ENCODE peak calls at places on chromosome 13, in eight cellular contexts. One of them, this sample, is unnamed.

GRCh38 chr13:94860981-94861407 is 148.6 kb upstream of the SOX21 start:
- DNase-seq in T-cell: no peak
- DNase-seq in hypothalamus: no peak
- DNase-seq in stimulated activated CD8-positive, alpha-beta memory T cell treated with anti-CD3 and anti-CD28 coated beads, Interleukin-4, amount 100 ng/mL, for 1 hour: no peak
- DNase-seq in RPMI8226: no peak
- DNase-seq in IMR-90: peak; percentile 13
- DNase-seq in activated CD4-positive, alpha-beta T cell treated with anti-CD3 and anti-CD28 coated beads, Interleukin-2, amount 50 U/mL, for 4 hours: no peak
- DNase-seq in iPS DF 6.9: no peak
- DNase-seq in this sample: no peak

GRCh38 chr13:79589605-79590511 is 108.9 kb downstream of the NDFIP2 start:
- DNase-seq in stimulated activated CD8-positive, alpha-beta memory T cell treated with anti-CD3 and anti-CD28 coated beads, Interleukin-4, amount 100 ng/mL, for 1 hour: no peak
- DNase-seq in activated CD4-positive, alpha-beta T cell treated with anti-CD3 and anti-CD28 coated beads, Interleukin-2, amount 50 U/mL, for 4 hours: no peak
- DNase-seq in T-cell: no peak
- DNase-seq in RPMI8226: peak; percentile 15
- DNase-seq in IMR-90: no peak
- DNase-seq in iPS DF 6.9: no peak
- DNase-seq in hypothalamus: no peak
- DNase-seq in this sample: no peak

GRCh38 chr13:79393564-79394249 is 12.3 kb downstream of the RBM26 start:
- DNase-seq in RPMI8226: peak; percentile 43
- DNase-seq in activated CD4-positive, alpha-beta T cell treated with anti-CD3 and anti-CD28 coated beads, Interleukin-2, amount 50 U/mL, for 4 hours: no peak
- DNase-seq in hypothalamus: no peak
- DNase-seq in stimulated activated CD8-positive, alpha-beta memory T cell treated with anti-CD3 and anti-CD28 coated beads, Interleukin-4, amount 100 ng/mL, for 1 hour: no peak
- DNase-seq in T-cell: peak; percentile 39
- DNase-seq in iPS DF 6.9: no peak
- DNase-seq in IMR-90: no peak
- DNase-seq in this sample: no peak

GRCh38 chr13:107190065-107190464 is 622.1 kb upstream of the ARGLU1 start:
- DNase-seq in hypothalamus: no peak
- DNase-seq in IMR-90: no peak
- DNase-seq in iPS DF 6.9: no peak
- DNase-seq in RPMI8226: no peak
- DNase-seq in stimulated activated CD8-positive, alpha-beta memory T cell treated with anti-CD3 and anti-CD28 coated beads, Interleukin-4, amount 100 ng/mL, for 1 hour: no peak
- DNase-seq in activated CD4-positive, alpha-beta T cell treated with anti-CD3 and anti-CD28 coated beads, Interleukin-2, amount 50 U/mL, for 4 hours: no peak
- DNase-seq in T-cell: no peak
- DNase-seq in this sample: no peak

GRCh38 chr13:26557393-26558073 is at the start of gene WASF3:
- DNase-seq in stimulated activated CD8-positive, alpha-beta memory T cell treated with anti-CD3 and anti-CD28 coated beads, Interleukin-4, amount 100 ng/mL, for 1 hour: no peak
- DNase-seq in activated CD4-positive, alpha-beta T cell treated with anti-CD3 and anti-CD28 coated beads, Interleukin-2, amount 50 U/mL, for 4 hours: peak; percentile 0
- DNase-seq in IMR-90: peak; percentile 90
- DNase-seq in iPS DF 6.9: peak; percentile 83
- DNase-seq in hypothalamus: peak; percentile 92
- DNase-seq in T-cell: no peak
- DNase-seq in RPMI8226: peak; percentile 8
- DNase-seq in this sample: peak; percentile 69

GRCh38 chr13:34577051-34577450 is 365.0 kb upstream of the NBEA start:
- DNase-seq in IMR-90: no peak
- DNase-seq in RPMI8226: peak; percentile 7
- DNase-seq in iPS DF 6.9: no peak
- DNase-seq in activated CD4-positive, alpha-beta T cell treated with anti-CD3 and anti-CD28 coated beads, Interleukin-2, amount 50 U/mL, for 4 hours: no peak
- DNase-seq in stimulated activated CD8-positive, alpha-beta memory T cell treated with anti-CD3 and anti-CD28 coated beads, Interleukin-4, amount 100 ng/mL, for 1 hour: no peak
- DNase-seq in hypothalamus: no peak
- DNase-seq in T-cell: no peak
- DNase-seq in this sample: no peak

GRCh38 chr13:29448124-29448685 is 147.3 kb downstream of the SLC7A1 start:
- DNase-seq in stimulated activated CD8-positive, alpha-beta memory T cell treated with anti-CD3 and anti-CD28 coated beads, Interleukin-4, amount 100 ng/mL, for 1 hour: no peak
- DNase-seq in hypothalamus: no peak
- DNase-seq in iPS DF 6.9: no peak
- DNase-seq in IMR-90: no peak
- DNase-seq in activated CD4-positive, alpha-beta T cell treated with anti-CD3 and anti-CD28 coated beads, Interleukin-2, amount 50 U/mL, for 4 hours: no peak
- DNase-seq in T-cell: no peak
- DNase-seq in RPMI8226: no peak
- DNase-seq in this sample: no peak

GRCh38 chr13:56988543-56988942 is 152.2 kb upstream of the PRR20A start:
- DNase-seq in iPS DF 6.9: no peak
- DNase-seq in activated CD4-positive, alpha-beta T cell treated with anti-CD3 and anti-CD28 coated beads, Interleukin-2, amount 50 U/mL, for 4 hours: no peak
- DNase-seq in stimulated activated CD8-positive, alpha-beta memory T cell treated with anti-CD3 and anti-CD28 coated beads, Interleukin-4, amount 100 ng/mL, for 1 hour: no peak
- DNase-seq in hypothalamus: no peak
- DNase-seq in T-cell: no peak
- DNase-seq in RPMI8226: no peak
- DNase-seq in IMR-90: no peak
- DNase-seq in this sample: no peak

GRCh38 chr13:30463820-30464495 is 1.8 kb downstream of the HMGB1 start:
- DNase-seq in activated CD4-positive, alpha-beta T cell treated with anti-CD3 and anti-CD28 coated beads, Interleukin-2, amount 50 U/mL, for 4 hours: peak; percentile 60
- DNase-seq in T-cell: peak; percentile 22
- DNase-seq in hypothalamus: no peak
- DNase-seq in iPS DF 6.9: no peak
- DNase-seq in IMR-90: peak; percentile 50
- DNase-seq in RPMI8226: peak; percentile 59
- DNase-seq in stimulated activated CD8-positive, alpha-beta memory T cell treated with anti-CD3 and anti-CD28 coated beads, Interleukin-4, amount 100 ng/mL, for 1 hour: peak; percentile 44
- DNase-seq in this sample: peak; percentile 74

GRCh38 chr13:100088282-100088647 is 628 bp upstream of the PCCA start:
- DNase-seq in IMR-90: no peak
- DNase-seq in iPS DF 6.9: no peak
- DNase-seq in stimulated activated CD8-positive, alpha-beta memory T cell treated with anti-CD3 and anti-CD28 coated beads, Interleukin-4, amount 100 ng/mL, for 1 hour: no peak
- DNase-seq in activated CD4-positive, alpha-beta T cell treated with anti-CD3 and anti-CD28 coated beads, Interleukin-2, amount 50 U/mL, for 4 hours: no peak
- DNase-seq in T-cell: no peak
- DNase-seq in hypothalamus: no peak
- DNase-seq in RPMI8226: no peak
- DNase-seq in this sample: no peak

GRCh38 chr13:112161441-112162301 is 94.7 kb downstream of the SOX1 start:
- DNase-seq in iPS DF 6.9: peak; percentile 76
- DNase-seq in stimulated activated CD8-positive, alpha-beta memory T cell treated with anti-CD3 and anti-CD28 coated beads, Interleukin-4, amount 100 ng/mL, for 1 hour: no peak
- DNase-seq in IMR-90: no peak
- DNase-seq in T-cell: no peak
- DNase-seq in activated CD4-positive, alpha-beta T cell treated with anti-CD3 and anti-CD28 coated beads, Interleukin-2, amount 50 U/mL, for 4 hours: no peak
- DNase-seq in RPMI8226: no peak
- DNase-seq in hypothalamus: no peak
- DNase-seq in this sample: no peak

GRCh38 chr13:110616103-110617101 is 1.1 kb downstream of the NAXD start:
- DNase-seq in iPS DF 6.9: no peak
- DNase-seq in activated CD4-positive, alpha-beta T cell treated with anti-CD3 and anti-CD28 coated beads, Interleukin-2, amount 50 U/mL, for 4 hours: peak; percentile 43
- DNase-seq in stimulated activated CD8-positive, alpha-beta memory T cell treated with anti-CD3 and anti-CD28 coated beads, Interleukin-4, amount 100 ng/mL, for 1 hour: no peak
- DNase-seq in IMR-90: peak; percentile 72
- DNase-seq in hypothalamus: no peak
- DNase-seq in T-cell: no peak
- DNase-seq in RPMI8226: no peak
- DNase-seq in this sample: no peak

GRCh38 chr13:32426981-32427851 is 714 bp downstream of the N4BP2L1 start:
- DNase-seq in iPS DF 6.9: no peak
- DNase-seq in activated CD4-positive, alpha-beta T cell treated with anti-CD3 and anti-CD28 coated beads, Interleukin-2, amount 50 U/mL, for 4 hours: peak; percentile 51
- DNase-seq in IMR-90: peak; percentile 29
- DNase-seq in stimulated activated CD8-positive, alpha-beta memory T cell treated with anti-CD3 and anti-CD28 coated beads, Interleukin-4, amount 100 ng/mL, for 1 hour: no peak
- DNase-seq in hypothalamus: peak; percentile 39
- DNase-seq in RPMI8226: peak; percentile 69
- DNase-seq in T-cell: peak; percentile 57
- DNase-seq in this sample: peak; percentile 29

GRCh38 chr13:46871557-46871956 is 25.3 kb downstream of the HTR2A start:
- DNase-seq in IMR-90: no peak
- DNase-seq in RPMI8226: no peak
- DNase-seq in stimulated activated CD8-positive, alpha-beta memory T cell treated with anti-CD3 and anti-CD28 coated beads, Interleukin-4, amount 100 ng/mL, for 1 hour: no peak
- DNase-seq in iPS DF 6.9: no peak
- DNase-seq in T-cell: no peak
- DNase-seq in activated CD4-positive, alpha-beta T cell treated with anti-CD3 and anti-CD28 coated beads, Interleukin-2, amount 50 U/mL, for 4 hours: no peak
- DNase-seq in hypothalamus: no peak
- DNase-seq in this sample: no peak

GRCh38 chr13:93951153-93951552 is 528.3 kb downstream of the DCT start:
- DNase-seq in IMR-90: peak; percentile 26
- DNase-seq in iPS DF 6.9: no peak
- DNase-seq in RPMI8226: no peak
- DNase-seq in stimulated activated CD8-positive, alpha-beta memory T cell treated with anti-CD3 and anti-CD28 coated beads, Interleukin-4, amount 100 ng/mL, for 1 hour: no peak
- DNase-seq in T-cell: no peak
- DNase-seq in activated CD4-positive, alpha-beta T cell treated with anti-CD3 and anti-CD28 coated beads, Interleukin-2, amount 50 U/mL, for 4 hours: no peak
- DNase-seq in hypothalamus: no peak
- DNase-seq in this sample: no peak

GRCh38 chr13:39894586-39894985 is 239.1 kb downstream of the COG6 start:
- DNase-seq in hypothalamus: no peak
- DNase-seq in iPS DF 6.9: no peak
- DNase-seq in activated CD4-positive, alpha-beta T cell treated with anti-CD3 and anti-CD28 coated beads, Interleukin-2, amount 50 U/mL, for 4 hours: no peak
- DNase-seq in stimulated activated CD8-positive, alpha-beta memory T cell treated with anti-CD3 and anti-CD28 coated beads, Interleukin-4, amount 100 ng/mL, for 1 hour: no peak
- DNase-seq in IMR-90: no peak
- DNase-seq in T-cell: no peak
- DNase-seq in RPMI8226: no peak
- DNase-seq in this sample: no peak

GRCh38 chr13:45143346-45143751 is 23.0 kb downstream of the GTF2F2 start:
- DNase-seq in T-cell: no peak
- DNase-seq in activated CD4-positive, alpha-beta T cell treated with anti-CD3 and anti-CD28 coated beads, Interleukin-2, amount 50 U/mL, for 4 hours: no peak
- DNase-seq in RPMI8226: no peak
- DNase-seq in stimulated activated CD8-positive, alpha-beta memory T cell treated with anti-CD3 and anti-CD28 coated beads, Interleukin-4, amount 100 ng/mL, for 1 hour: no peak
- DNase-seq in iPS DF 6.9: no peak
- DNase-seq in hypothalamus: no peak
- DNase-seq in IMR-90: peak; percentile 88
- DNase-seq in this sample: no peak

GRCh38 chr13:65085977-65086376 is 2144.2 kb downstream of the PCDH9 start:
- DNase-seq in hypothalamus: no peak
- DNase-seq in RPMI8226: no peak
- DNase-seq in T-cell: no peak
- DNase-seq in activated CD4-positive, alpha-beta T cell treated with anti-CD3 and anti-CD28 coated beads, Interleukin-2, amount 50 U/mL, for 4 hours: no peak
- DNase-seq in IMR-90: no peak
- DNase-seq in stimulated activated CD8-positive, alpha-beta memory T cell treated with anti-CD3 and anti-CD28 coated beads, Interleukin-4, amount 100 ng/mL, for 1 hour: no peak
- DNase-seq in iPS DF 6.9: no peak
- DNase-seq in this sample: no peak

GRCh38 chr13:110702591-110703526 is 3.1 kb downstream of the CARS2 start:
- DNase-seq in iPS DF 6.9: no peak
- DNase-seq in hypothalamus: no peak
- DNase-seq in activated CD4-positive, alpha-beta T cell treated with anti-CD3 and anti-CD28 coated beads, Interleukin-2, amount 50 U/mL, for 4 hours: no peak
- DNase-seq in IMR-90: peak; percentile 62
- DNase-seq in RPMI8226: no peak
- DNase-seq in T-cell: no peak
- DNase-seq in stimulated activated CD8-positive, alpha-beta memory T cell treated with anti-CD3 and anti-CD28 coated beads, Interleukin-4, amount 100 ng/mL, for 1 hour: no peak
- DNase-seq in this sample: no peak

GRCh38 chr13:76656056-76656455 is 230.1 kb downstream of the KCTD12 start:
- DNase-seq in IMR-90: no peak
- DNase-seq in T-cell: no peak
- DNase-seq in activated CD4-positive, alpha-beta T cell treated with anti-CD3 and anti-CD28 coated beads, Interleukin-2, amount 50 U/mL, for 4 hours: no peak
- DNase-seq in stimulated activated CD8-positive, alpha-beta memory T cell treated with anti-CD3 and anti-CD28 coated beads, Interleukin-4, amount 100 ng/mL, for 1 hour: no peak
- DNase-seq in iPS DF 6.9: no peak
- DNase-seq in RPMI8226: no peak
- DNase-seq in hypothalamus: no peak
- DNase-seq in this sample: no peak

GRCh38 chr13:76993021-76993420 is 1.1 kb downstream of the CLN5 start:
- DNase-seq in stimulated activated CD8-positive, alpha-beta memory T cell treated with anti-CD3 and anti-CD28 coated beads, Interleukin-4, amount 100 ng/mL, for 1 hour: no peak
- DNase-seq in IMR-90: peak; percentile 28
- DNase-seq in activated CD4-positive, alpha-beta T cell treated with anti-CD3 and anti-CD28 coated beads, Interleukin-2, amount 50 U/mL, for 4 hours: no peak
- DNase-seq in RPMI8226: no peak
- DNase-seq in hypothalamus: no peak
- DNase-seq in T-cell: no peak
- DNase-seq in iPS DF 6.9: no peak
- DNase-seq in this sample: no peak

GRCh38 chr13:101747039-101747438 is 294.6 kb downstream of the ITGBL1 start:
- DNase-seq in IMR-90: no peak
- DNase-seq in hypothalamus: no peak
- DNase-seq in activated CD4-positive, alpha-beta T cell treated with anti-CD3 and anti-CD28 coated beads, Interleukin-2, amount 50 U/mL, for 4 hours: no peak
- DNase-seq in iPS DF 6.9: no peak
- DNase-seq in RPMI8226: no peak
- DNase-seq in T-cell: no peak
- DNase-seq in stimulated activated CD8-positive, alpha-beta memory T cell treated with anti-CD3 and anti-CD28 coated beads, Interleukin-4, amount 100 ng/mL, for 1 hour: no peak
- DNase-seq in this sample: no peak

GRCh38 chr13:33168326-33168960 is 117.1 kb downstream of the STARD13 start:
- DNase-seq in hypothalamus: no peak
- DNase-seq in T-cell: no peak
- DNase-seq in IMR-90: no peak
- DNase-seq in stimulated activated CD8-positive, alpha-beta memory T cell treated with anti-CD3 and anti-CD28 coated beads, Interleukin-4, amount 100 ng/mL, for 1 hour: no peak
- DNase-seq in RPMI8226: no peak
- DNase-seq in activated CD4-positive, alpha-beta T cell treated with anti-CD3 and anti-CD28 coated beads, Interleukin-2, amount 50 U/mL, for 4 hours: no peak
- DNase-seq in iPS DF 6.9: no peak
- DNase-seq in this sample: no peak

GRCh38 chr13:50275392-50276063 is 260.3 kb downstream of the KCNRG start:
- DNase-seq in RPMI8226: no peak
- DNase-seq in T-cell: no peak
- DNase-seq in activated CD4-positive, alpha-beta T cell treated with anti-CD3 and anti-CD28 coated beads, Interleukin-2, amount 50 U/mL, for 4 hours: no peak
- DNase-seq in iPS DF 6.9: no peak
- DNase-seq in stimulated activated CD8-positive, alpha-beta memory T cell treated with anti-CD3 and anti-CD28 coated beads, Interleukin-4, amount 100 ng/mL, for 1 hour: no peak
- DNase-seq in IMR-90: no peak
- DNase-seq in hypothalamus: no peak
- DNase-seq in this sample: no peak

GRCh38 chr13:29496241-29496712 is 99.2 kb downstream of the SLC7A1 start:
- DNase-seq in iPS DF 6.9: no peak
- DNase-seq in stimulated activated CD8-positive, alpha-beta memory T cell treated with anti-CD3 and anti-CD28 coated beads, Interleukin-4, amount 100 ng/mL, for 1 hour: no peak
- DNase-seq in T-cell: no peak
- DNase-seq in IMR-90: no peak
- DNase-seq in RPMI8226: peak; percentile 70
- DNase-seq in activated CD4-positive, alpha-beta T cell treated with anti-CD3 and anti-CD28 coated beads, Interleukin-2, amount 50 U/mL, for 4 hours: no peak
- DNase-seq in hypothalamus: no peak
- DNase-seq in this sample: peak; percentile 87